ENCODE peak calls at places on chromosomes 1 and 21, in four cellular contexts. One of them, this sample, is unnamed.

GRCh38 chr1:7780976-7781375 is 3.1 kb upstream of the PER3 start:
- DNase-seq in pancreas: no peak
- DNase-seq in tibial artery: no peak
- DNase-seq in AG09319: no peak
- DNase-seq in this sample: no peak

GRCh38 chr1:113388621-113389355 is 1.5 kb upstream of the MAGI3 start:
- DNase-seq in tibial artery: no peak
- DNase-seq in pancreas: peak
- DNase-seq in AG09319: no peak
- DNase-seq in this sample: no peak

GRCh38 chr21:35611752-35612151 is 448.6 kb downstream of the SETD4 start:
- DNase-seq in pancreas: no peak
- DNase-seq in tibial artery: no peak
- DNase-seq in AG09319: no peak
- DNase-seq in this sample: peak

GRCh38 chr1:20344738-20345137 is 54.1 kb downstream of the VWA5B1 start:
- DNase-seq in tibial artery: no peak
- DNase-seq in AG09319: no peak
- DNase-seq in pancreas: no peak
- DNase-seq in this sample: no peak

GRCh38 chr1:25825605-25826004 is 5.9 kb downstream of the MTFR1L start:
- DNase-seq in AG09319: no peak
- DNase-seq in pancreas: no peak
- DNase-seq in tibial artery: no peak
- DNase-seq in this sample: no peak

GRCh38 chr1:153679337-153680119 is 1.0 kb downstream of the NPR1 start:
- DNase-seq in tibial artery: no peak
- DNase-seq in AG09319: no peak
- DNase-seq in pancreas: no peak
- DNase-seq in this sample: no peak

GRCh38 chr21:44873356-44874239 is at the start of gene PTTG1IP:
- DNase-seq in pancreas: peak
- DNase-seq in tibial artery: peak
- DNase-seq in AG09319: peak
- DNase-seq in this sample: peak

GRCh38 chr1:76294470-76295194 is 220.1 kb downstream of the ST6GALNAC3 start:
- DNase-seq in tibial artery: no peak
- DNase-seq in AG09319: no peak
- DNase-seq in pancreas: no peak
- DNase-seq in this sample: no peak

GRCh38 chr1:110672001-110672752 is 2.6 kb downstream of the KCNA3 start:
- DNase-seq in tibial artery: no peak
- DNase-seq in AG09319: no peak
- DNase-seq in pancreas: no peak
- DNase-seq in this sample: no peak

GRCh38 chr1:1033731-1034437 is 14.0 kb downstream of the AGRN start:
- DNase-seq in tibial artery: no peak
- DNase-seq in pancreas: no peak
- DNase-seq in AG09319: no peak
- DNase-seq in this sample: no peak

GRCh38 chr1:39698568-39698967 is 7.3 kb upstream of the HPCAL4 start:
- DNase-seq in pancreas: no peak
- DNase-seq in tibial artery: no peak
- DNase-seq in AG09319: no peak
- DNase-seq in this sample: no peak

GRCh38 chr1:73401666-73402065 is 796.3 kb downstream of the LRRIQ3 start:
- DNase-seq in tibial artery: no peak
- DNase-seq in pancreas: no peak
- DNase-seq in AG09319: no peak
- DNase-seq in this sample: no peak

GRCh38 chr1:37069406-37069805 is 35.1 kb upstream of the GRIK3 start:
- DNase-seq in tibial artery: no peak
- DNase-seq in pancreas: no peak
- DNase-seq in AG09319: no peak
- DNase-seq in this sample: no peak

GRCh38 chr1:37073752-37074151 is 39.4 kb upstream of the GRIK3 start:
- DNase-seq in tibial artery: no peak
- DNase-seq in pancreas: no peak
- DNase-seq in AG09319: no peak
- DNase-seq in this sample: no peak

GRCh38 chr1:37068897-37069296 is 34.6 kb upstream of the GRIK3 start:
- DNase-seq in tibial artery: no peak
- DNase-seq in pancreas: no peak
- DNase-seq in AG09319: no peak
- DNase-seq in this sample: no peak

GRCh38 chr1:37071829-37072228 is 37.5 kb upstream of the GRIK3 start:
- DNase-seq in tibial artery: no peak
- DNase-seq in pancreas: no peak
- DNase-seq in AG09319: no peak
- DNase-seq in this sample: no peak

DNA sequence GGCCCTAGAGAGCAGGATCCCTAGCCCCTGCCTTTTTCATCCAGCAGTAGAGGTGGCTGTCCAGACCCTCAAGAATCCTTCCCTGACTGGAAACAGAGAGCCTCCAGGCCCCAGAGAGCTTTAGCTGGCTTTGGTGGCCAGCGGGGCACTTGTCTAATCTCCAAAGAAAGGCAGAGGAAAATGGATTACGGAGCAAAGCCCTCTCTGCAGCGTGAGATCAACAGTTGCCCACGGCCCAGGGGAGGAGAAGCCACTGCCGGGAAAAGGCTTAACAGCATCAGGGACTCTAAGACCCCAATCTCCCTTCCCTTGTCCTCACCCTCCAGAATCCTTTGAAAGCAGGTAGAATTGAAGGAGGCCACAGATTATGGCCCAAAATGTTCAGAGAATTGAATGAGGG is 35.8 kb upstream of the GRIK3 start:
- DNase-seq in pancreas: no peak
- DNase-seq in AG09319: no peak
- DNase-seq in tibial artery: no peak
- DNase-seq in this sample: no peak
- TF ChIP-seq CTCF in pancreas: no peak
- TF ChIP-seq CTCF in AG09319: no peak
- TF ChIP-seq CTCF in tibial artery: no peak
- TF ChIP-seq CTCF in this sample: no peak

DNA sequence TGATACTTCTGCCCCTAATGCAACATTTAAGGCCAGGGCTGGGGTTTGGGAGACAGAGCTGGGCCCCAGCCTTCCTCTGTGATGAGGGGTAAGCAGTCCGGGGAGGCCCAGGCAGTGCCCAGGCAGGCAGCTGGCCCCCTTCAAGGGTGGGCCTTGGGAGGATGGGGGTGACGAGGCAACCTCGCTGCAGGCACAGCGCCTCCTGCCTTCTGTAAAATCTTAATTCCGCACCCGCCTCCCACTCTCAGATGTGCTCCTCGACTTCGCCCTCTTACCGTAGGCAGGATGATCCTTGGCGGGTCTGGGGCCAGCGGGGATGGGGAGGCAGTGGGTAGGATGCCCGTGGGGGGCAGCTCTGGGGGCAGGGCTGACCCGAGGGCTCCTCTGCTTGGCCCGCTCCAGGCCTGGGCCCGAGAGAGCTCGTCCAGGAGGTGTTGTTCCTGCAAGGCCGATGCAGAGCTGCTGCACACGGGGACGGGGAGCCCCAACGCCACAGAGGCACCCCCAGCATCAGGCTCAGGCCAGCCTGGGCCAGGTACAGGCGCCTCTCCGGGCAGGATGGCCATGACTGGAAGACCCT is 9.1 kb downstream of the C21orf58 start:
- DNase-seq in pancreas: no peak
- DNase-seq in AG09319: no peak
- DNase-seq in tibial artery: no peak
- DNase-seq in this sample: no peak
- TF ChIP-seq CTCF in pancreas: no peak
- TF ChIP-seq CTCF in AG09319: no peak
- TF ChIP-seq CTCF in tibial artery: no peak
- TF ChIP-seq CTCF in this sample: no peak

GRCh38 chr1:56416385-56416972 is 162.9 kb downstream of the PLPP3 start:
- DNase-seq in AG09319: no peak
- DNase-seq in tibial artery: no peak
- DNase-seq in pancreas: no peak
- DNase-seq in this sample: no peak
- TF ChIP-seq CTCF in AG09319: no peak
- TF ChIP-seq CTCF in tibial artery: no peak
- TF ChIP-seq CTCF in pancreas: no peak
- TF ChIP-seq CTCF in this sample: no peak

GRCh38 chr1:244758700-244759099 is 76.8 kb upstream of the COX20 start:
- DNase-seq in pancreas: no peak
- DNase-seq in AG09319: no peak
- DNase-seq in tibial artery: no peak
- DNase-seq in this sample: no peak

GRCh38 chr1:244751271-244751895 is 84.1 kb upstream of the COX20 start:
- DNase-seq in pancreas: no peak
- DNase-seq in AG09319: no peak
- DNase-seq in tibial artery: no peak
- DNase-seq in this sample: no peak

GRCh38 chr1:244759158-244759557 is 76.3 kb upstream of the COX20 start:
- DNase-seq in tibial artery: no peak
- DNase-seq in AG09319: no peak
- DNase-seq in pancreas: no peak
- DNase-seq in this sample: no peak

GRCh38 chr1:244757091-244757939 is 78.1 kb upstream of the COX20 start:
- DNase-seq in pancreas: no peak
- DNase-seq in tibial artery: no peak
- DNase-seq in AG09319: no peak
- DNase-seq in this sample: peak

DNA sequence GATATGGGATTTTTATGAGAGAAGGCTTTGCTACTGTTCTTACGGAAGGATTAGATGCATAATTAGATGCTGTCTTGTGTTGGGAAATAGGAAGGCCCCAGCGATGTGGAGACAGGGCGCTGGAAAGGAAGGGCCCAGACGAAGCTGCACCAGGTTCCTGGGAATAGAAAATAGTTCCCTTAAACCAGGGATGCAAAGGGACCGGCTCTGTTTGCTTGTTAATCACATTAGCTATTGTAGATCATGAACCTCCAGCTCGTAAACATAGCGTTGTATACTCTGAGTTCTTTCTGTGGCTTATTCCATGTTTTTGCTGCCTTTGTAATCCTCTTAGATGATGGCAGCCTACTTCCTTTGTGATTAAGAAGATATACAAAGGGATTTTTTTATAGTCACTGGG is 79.8 kb upstream of the COX20 start:
- DNase-seq in pancreas: no peak
- DNase-seq in tibial artery: no peak
- DNase-seq in AG09319: no peak
- DNase-seq in this sample: no peak
- TF ChIP-seq CTCF in pancreas: no peak
- TF ChIP-seq CTCF in tibial artery: no peak
- TF ChIP-seq CTCF in AG09319: no peak
- TF ChIP-seq CTCF in this sample: no peak

GRCh38 chr1:58317086-58317485 is 229.4 kb downstream of the OMA1 start:
- DNase-seq in tibial artery: no peak
- DNase-seq in AG09319: no peak
- DNase-seq in pancreas: no peak
- DNase-seq in this sample: no peak

GRCh38 chr1:58317694-58318093 is 228.8 kb downstream of the OMA1 start:
- DNase-seq in AG09319: no peak
- DNase-seq in tibial artery: no peak
- DNase-seq in pancreas: no peak
- DNase-seq in this sample: no peak

GRCh38 chr1:58316141-58316540 is 230.4 kb downstream of the OMA1 start:
- DNase-seq in pancreas: no peak
- DNase-seq in AG09319: no peak
- DNase-seq in tibial artery: no peak
- DNase-seq in this sample: no peak

GRCh38 chr1:58318157-58318665 is 228.3 kb downstream of the OMA1 start:
- DNase-seq in pancreas: no peak
- DNase-seq in AG09319: no peak
- DNase-seq in tibial artery: no peak
- DNase-seq in this sample: no peak
- TF ChIP-seq CTCF in pancreas: no peak
- TF ChIP-seq CTCF in AG09319: no peak
- TF ChIP-seq CTCF in tibial artery: no peak
- TF ChIP-seq CTCF in this sample: no peak

This sample was measured in AG04449.